ENCODE peak calls at places on chromosomes 4 and X, in eight cellular contexts. M is MCF 10A, Y is GM04504, A is amniotic stem cell, K is fibroblast of lung, F is M059J, I is nucleus accumbens, V is upper lobe of right lung. D is an unnamed sample.

GRCh38 chr4:72496119-72496518 is 72.9 kb downstream of the ADAMTS3 start:
- DNase-seq in A (no peak), F (peak; percentile 6), M (peak; percentile 20), Y (no peak), V (no peak), K (no peak), I (no peak), D (no peak)

GRCh38 chr4:81109356-81109755 is 78.8 kb downstream of the BMP3 start:
- DNase-seq in V (no peak), K (no peak), Y (no peak), I (no peak), M (no peak), F (no peak), A (no peak), D (no peak)

GRCh38 chr4:23305026-23305425 is 584.8 kb downstream of the PPARGC1A start:
- DNase-seq in M (no peak), Y (no peak), I (no peak), A (no peak), F (peak; percentile 49), K (peak; percentile 18), V (no peak), D (peak; percentile 5)

GRCh38 chr4:105149771-105150170 is 3.1 kb downstream of the TET2 start:
- DNase-seq in M (peak; percentile 56), K (no peak), V (no peak), A (no peak), F (no peak), Y (no peak), I (no peak), D (no peak)

GRCh38 chrX:107978707-107979307 is 3.4 kb downstream of the TEX13B start:
- DNase-seq in I (no peak), Y (peak; percentile 5), K (peak; percentile 48), A (no peak), M (peak; percentile 59), F (peak; percentile 29), V (no peak), D (no peak)

GRCh38 chr4:12545845-12546244 is 938.3 kb downstream of the RAB28 start:
- DNase-seq in F (no peak), M (no peak), I (no peak), Y (no peak), V (no peak), A (no peak), K (no peak), D (no peak)

GRCh38 chr4:13559414-13559813 is 15.1 kb upstream of the NKX3-2 start:
- DNase-seq in Y (peak; percentile 53), K (peak; percentile 29), M (peak; percentile 52), V (no peak), F (peak; percentile 92), A (no peak), I (no peak), D (peak; percentile 69)

GRCh38 chr4:156941940-156942548 is 29.6 kb downstream of the PDGFC start:
- DNase-seq in A (peak; percentile 70), I (no peak), M (peak; percentile 77), K (peak; percentile 97), Y (no peak), F (peak; percentile 91), V (peak; percentile 62), D (peak; percentile 53)

GRCh38 chr4:52836653-52837052 is 25.5 kb upstream of the RASL11B start:
- DNase-seq in K (no peak), M (no peak), I (no peak), F (peak; percentile 17), Y (peak; percentile 73), A (no peak), V (no peak), D (no peak)

GRCh38 chr4:48222491-48222890 is 47.1 kb downstream of the TEC start:
- DNase-seq in V (no peak), M (no peak), F (no peak), Y (no peak), K (no peak), I (no peak), A (no peak), D (no peak)

GRCh38 chr4:30776451-30776850 is 56.3 kb downstream of the PCDH7 start:
- DNase-seq in A (no peak), Y (no peak), F (no peak), V (no peak), I (no peak), M (no peak), K (peak; percentile 36), D (no peak)

GRCh38 chrX:101265869-101266428 is 25.2 kb downstream of the TAF7L start:
- DNase-seq in K (peak; percentile 65), A (no peak), F (peak; percentile 88), M (peak; percentile 13), V (no peak), Y (no peak), I (no peak), D (no peak)

GRCh38 chr4:5629542-5629941 is 78.8 kb downstream of the EVC2 start:
- DNase-seq in K (no peak), Y (no peak), M (no peak), A (no peak), V (no peak), F (no peak), I (no peak), D (no peak)

GRCh38 chr4:22551550-22551949 is 35.7 kb upstream of the ADGRA3 start:
- DNase-seq in Y (no peak), M (no peak), A (no peak), F (no peak), I (no peak), K (no peak), V (no peak), D (no peak)

GRCh38 chrX:101357166-101357795 is 8.7 kb upstream of the TIMM8A start:
- DNase-seq in Y (no peak), K (peak; percentile 2), A (no peak), F (peak; percentile 28), M (peak; percentile 30), I (no peak), V (no peak), D (no peak)

D was measured in HTR-8/SVneo.